ENCODE peak calls at places on chromosome 10, in five cellular contexts. L is K562, R is HepG2, S is GM12878, D is H1. N is an unnamed sample.

GRCh38 chr10:104080762-104081161 is 4.9 kb downstream of the COL17A1 start:
- DNase-seq in L (peak; percentile 31), R (peak; percentile 28), S (no peak), D (no peak), N (peak; percentile 67)

GRCh38 chr10:99279626-99280111 is 44.0 kb upstream of the HPSE2 start:
- DNase-seq in L (no peak), R (no peak), S (no peak), D (no peak), N (no peak)

GRCh38 chr10:131848741-131849590 is 51.8 kb upstream of the PPP2R2D start:
- DNase-seq in L (no peak), R (no peak), S (no peak), D (no peak), N (no peak)

GRCh38 chr10:57535306-57535705 is 732.4 kb downstream of the IPMK start:
- DNase-seq in L (no peak), R (no peak), S (no peak), D (no peak), N (peak; percentile 16)

GRCh38 chr10:79316671-79317431 is 30.4 kb upstream of the PPIF start:
- DNase-seq in L (no peak), R (peak; percentile 35), S (peak; percentile 56), D (no peak), N (no peak)

GRCh38 chr10:70693619-70694286 is 21.4 kb downstream of the ADAMTS14 start:
- DNase-seq in L (peak; percentile 87), R (no peak), S (no peak), D (no peak), N (no peak)

GRCh38 chr10:117934477-117934876 is 112.3 kb downstream of the RAB11FIP2 start:
- DNase-seq in L (no peak), R (no peak), S (no peak), D (no peak), N (peak; percentile 44)

GRCh38 chr10:84269773-84270172 is 24.9 kb downstream of the RGR start:
- DNase-seq in L (no peak), R (no peak), S (no peak), D (no peak), N (no peak)

GRCh38 chr10:74669210-74669609 is 157.2 kb upstream of the KAT6B start:
- DNase-seq in L (no peak), R (no peak), S (no peak), D (no peak), N (no peak)

DNA sequence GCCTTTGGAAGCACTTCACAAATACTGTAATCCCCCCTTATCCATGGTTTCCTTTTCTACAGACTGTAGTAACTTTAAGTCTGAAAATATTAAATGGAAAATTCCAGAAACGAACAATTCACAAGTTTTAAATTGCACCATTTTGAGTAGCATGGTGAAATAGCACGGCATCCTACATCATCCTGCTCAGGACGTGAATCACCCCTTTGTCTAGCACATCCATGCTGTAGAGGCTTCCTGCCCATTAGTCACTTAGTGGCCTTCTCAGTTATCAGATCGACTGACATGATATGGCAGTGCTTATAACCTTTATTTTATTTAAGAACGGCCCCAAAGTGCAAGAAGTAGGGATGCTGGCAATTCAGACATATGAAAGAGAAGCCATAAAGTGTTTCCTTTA is 82.7 kb downstream of the CPXM2 start:
- DNase-seq in L (no peak), R (no peak), S (no peak), D (no peak), N (no peak)
- TF ChIP-seq CREB1 in L (no peak), R (no peak), S (no peak), D (no peak), N (no peak)

DNA sequence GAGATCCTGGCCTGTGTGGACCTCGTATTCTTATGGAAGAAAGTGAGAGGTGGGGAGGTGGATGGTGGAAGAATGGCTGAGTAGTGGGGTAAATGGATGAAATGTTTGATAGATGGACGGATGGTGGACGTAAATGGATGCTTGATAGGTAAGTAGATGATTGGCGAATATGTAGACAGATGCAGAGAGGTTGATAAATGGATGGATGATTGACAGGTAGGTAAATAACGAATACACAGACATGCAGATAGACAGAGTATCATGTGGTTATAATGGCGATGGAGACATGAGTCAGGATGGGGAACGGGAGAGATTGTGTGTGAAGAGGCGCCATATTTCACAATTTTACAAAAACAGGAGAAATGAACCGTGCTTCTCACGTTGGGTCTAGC is 219.5 kb downstream of the DIP2C start:
- DNase-seq in L (no peak), R (no peak), S (no peak), D (no peak), N (no peak)
- H3K4me1 ChIP-seq in L (no peaks in the 10 kb centered on the region), R (no peaks in the 10 kb centered on the region), S (no peaks in the 10 kb centered on the region), D (no peaks in the 10 kb centered on the region), N (no peaks in the 10 kb centered on the region)

GRCh38 chr10:48655426-48656240 is 29.0 kb upstream of the WDFY4 start:
- DNase-seq in L (peak; percentile 31), R (no peak), S (no peak), D (peak; percentile 68), N (peak; percentile 59)
- H3K27ac ChIP-seq in L (no peak overlapping the region), R (no peak overlapping the region), S (no peak overlapping the region), D (no peak overlapping the region), N (no peak overlapping the region)

GRCh38 chr10:120511165-120511564 is 54.1 kb downstream of the PLPP4 start:
- DNase-seq in L (no peak), R (no peak), S (no peak), D (no peak), N (no peak)

GRCh38 chr10:120513307-120513706 is 56.3 kb downstream of the PLPP4 start:
- DNase-seq in L (no peak), R (no peak), S (no peak), D (no peak), N (no peak)

GRCh38 chr10:120516426-120516825 is 59.4 kb downstream of the PLPP4 start:
- DNase-seq in L (no peak), R (no peak), S (no peak), D (no peak), N (no peak)

GRCh38 chr10:120514959-120515358 is 57.9 kb downstream of the PLPP4 start:
- DNase-seq in L (no peak), R (no peak), S (no peak), D (no peak), N (no peak)

GRCh38 chr10:120514035-120514620 is 57.1 kb downstream of the PLPP4 start:
- DNase-seq in L (peak; percentile 56), R (peak; percentile 24), S (no peak), D (peak; percentile 83), N (peak; percentile 86)
- TF ChIP-seq CREB1 in L (no peak), R (no peak), S (no peak), D (no peak), N (no peak)

GRCh38 chr10:24476913-24477312 is 246.8 kb downstream of the ARHGAP21 start:
- DNase-seq in L (no peak), R (no peak), S (no peak), D (no peak), N (no peak)
- H3K4me1 ChIP-seq in L (no peaks in the 10 kb centered on the region), R (no peaks in the 10 kb centered on the region), S (no peaks in the 10 kb centered on the region), D (no peaks in the 10 kb centered on the region), N (no peaks in the 10 kb centered on the region)

N was measured in GM23338.